ENCODE peak calls at places on chromosomes 1 and 21, in eight cellular contexts. J, H, G, I, Q, U, T and P are unnamed samples.

GRCh38 chr1:52063192-52063591 is 7.1 kb downstream of the BTF3L4 start:
- DNase-seq in J (no peak), I (no peak), T (no peak), Q (no peak), G (no peak), U (no peak), H (no peak), P (no peak)

GRCh38 chr1:40389871-40390560 is 16.5 kb downstream of the SMAP2 start:
- DNase-seq in I (no peak), G (no peak), U (no peak), Q (peak; percentile 98), T (peak; percentile 96), J (peak; percentile 74), H (no peak), P (no peak)

GRCh38 chr1:15950763-15951295 is 25.1 kb downstream of the ZBTB17 start:
- DNase-seq in Q (no peak), T (peak; percentile 46), H (no peak), U (no peak), J (peak; percentile 81), I (no peak), G (no peak), P (no peak)

GRCh38 chr1:110829955-110830553 is 42.9 kb upstream of the CD53 start:
- DNase-seq in I (peak; percentile 8), Q (peak; percentile 2), H (peak; percentile 48), J (no peak), G (no peak), T (peak; percentile 17), U (peak; percentile 16), P (peak; percentile 10)

GRCh38 chr1:43007377-43008105 is 48.9 kb upstream of the SLC2A1 start:
- DNase-seq in U (peak; percentile 89), G (peak; percentile 65), Q (no peak), I (peak; percentile 51), T (no peak), J (no peak), H (peak; percentile 17), P (peak; percentile 64)

GRCh38 chr1:66916320-66916719 is 8.3 kb downstream of the DNAI4 start:
- DNase-seq in T (peak; percentile 48), G (no peak), H (no peak), Q (peak; percentile 41), J (no peak), I (no peak), U (no peak), P (no peak)

GRCh38 chr1:223500560-223501425 is 107.6 kb downstream of the CCDC185 start:
- DNase-seq in G (no peak), J (no peak), U (no peak), I (peak; percentile 63), H (no peak), T (peak; percentile 83), Q (peak; percentile 53), P (no peak)

GRCh38 chr1:60921175-60921574 is 161.2 kb upstream of the NFIA start:
- DNase-seq in U (no peak), T (no peak), I (no peak), Q (no peak), J (no peak), H (no peak), G (no peak), P (no peak)

GRCh38 chr21:38726482-38726881 is 79.2 kb upstream of the ETS2 start:
- DNase-seq in H (no peak), Q (no peak), U (no peak), T (no peak), J (no peak), G (no peak), I (no peak), P (no peak)

GRCh38 chr1:208071425-208072031 is 160.6 kb upstream of the CD34 start:
- DNase-seq in U (no peak), Q (no peak), J (no peak), I (no peak), G (no peak), T (no peak), H (no peak), P (no peak)

GRCh38 chr1:204872262-204872881 is 1.7 kb downstream of the NFASC start:
- DNase-seq in G (no peak), H (no peak), U (no peak), T (peak; percentile 79), Q (no peak), J (no peak), I (no peak), P (no peak)

GRCh38 chr1:183139281-183139942 is 46.7 kb upstream of the LAMC2 start:
- DNase-seq in T (peak; percentile 73), Q (peak; percentile 29), U (no peak), J (no peak), I (no peak), G (no peak), H (no peak), P (no peak)

GRCh38 chr21:46157987-46158451 is 2.6 kb upstream of the FTCD start:
- DNase-seq in H (no peak), T (no peak), G (peak; percentile 33), J (peak; percentile 12), U (no peak), Q (no peak), I (no peak), P (no peak)

GRCh38 chr1:74266001-74266400 is 30.8 kb downstream of the TNNI3K start:
- DNase-seq in I (no peak), H (no peak), U (no peak), G (no peak), T (no peak), Q (no peak), J (no peak), P (no peak)

GRCh38 chr1:74271503-74271902 is 36.3 kb downstream of the TNNI3K start:
- DNase-seq in H (no peak), T (no peak), U (no peak), Q (no peak), G (no peak), I (no peak), J (no peak), P (no peak)
- TF ChIP-seq CTCF in H (no peak), T (no peak), U (no peak), Q (no peak), G (no peak), I (no peak), J (no peak), P (peak; percentile 10)

GRCh38 chr1:221418346-221418745 is 323.5 kb downstream of the DUSP10 start:
- DNase-seq in I (no peak), Q (no peak), T (peak; percentile 68), G (no peak), H (no peak), U (no peak), J (no peak), P (no peak)

GRCh38 chr1:221411283-221411682 is 330.6 kb downstream of the DUSP10 start:
- DNase-seq in Q (no peak), J (no peak), U (no peak), I (no peak), G (no peak), T (no peak), H (no peak), P (no peak)

GRCh38 chr1:221415626-221416025 is 326.3 kb downstream of the DUSP10 start:
- DNase-seq in G (no peak), J (no peak), U (no peak), H (no peak), Q (no peak), T (no peak), I (no peak), P (no peak)

GRCh38 chr1:221419513-221420088 is 322.3 kb downstream of the DUSP10 start:
- DNase-seq in G (no peak), H (no peak), Q (peak; percentile 88), I (peak; percentile 13), J (peak; percentile 22), U (no peak), T (peak; percentile 96), P (no peak)

DNA sequence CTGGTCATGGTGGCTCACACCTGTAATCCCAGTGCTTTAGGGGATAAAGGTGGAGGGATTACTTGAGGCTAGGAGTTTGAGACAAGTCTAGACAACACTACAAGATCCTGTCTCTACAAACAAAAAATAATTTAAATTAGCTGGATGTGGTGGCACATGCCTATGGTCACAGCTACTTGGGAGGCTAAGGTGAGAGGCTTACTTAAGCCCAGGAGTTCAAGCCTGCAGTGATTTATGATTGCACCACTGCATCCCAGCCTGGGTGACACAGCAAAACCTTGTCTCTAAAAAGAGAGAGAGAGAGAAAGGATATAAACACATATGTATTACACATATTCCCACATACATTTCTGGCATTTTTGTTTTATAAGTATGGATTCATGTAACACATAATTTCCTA is 325.2 kb downstream of the DUSP10 start:
- DNase-seq in H (no peak), G (no peak), Q (no peak), I (no peak), J (no peak), U (no peak), T (no peak), P (no peak)
- TF ChIP-seq CTCF in H (no peak), G (no peak), Q (no peak), I (no peak), J (no peak), U (no peak), T (no peak), P (no peak)

DNA sequence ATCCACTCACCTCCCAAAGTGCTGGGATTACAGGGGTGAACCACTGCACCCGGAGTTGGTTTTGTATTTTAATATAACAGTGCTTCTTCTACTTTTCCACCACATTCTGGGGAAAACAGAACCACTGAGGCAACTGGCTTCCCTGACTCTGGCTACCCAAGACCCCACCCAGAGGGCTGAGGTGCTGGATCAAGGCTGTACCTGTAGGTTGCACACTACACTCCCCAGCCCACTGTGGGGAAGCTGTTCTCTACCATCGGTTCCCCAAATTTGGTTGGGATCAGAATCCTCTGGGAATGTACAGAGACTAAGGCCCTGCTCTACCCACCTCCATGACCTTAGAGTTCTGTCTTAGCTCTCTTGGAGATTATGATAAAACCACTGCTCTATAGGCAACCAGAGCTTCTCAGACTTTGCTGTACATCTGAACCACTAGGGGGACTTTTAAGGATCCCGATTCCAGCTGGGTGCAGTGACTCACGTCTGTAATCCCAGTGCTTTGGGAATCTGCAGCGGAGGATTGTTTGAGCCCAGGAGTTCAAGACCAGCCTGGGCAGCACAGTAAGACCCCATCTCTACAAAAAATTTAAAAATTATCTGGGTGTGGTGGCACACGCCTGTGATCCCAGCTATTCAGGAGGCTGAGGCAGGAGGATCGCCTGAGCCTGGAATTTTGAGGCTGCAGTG is 51.6 kb downstream of the GNG4 start:
- DNase-seq in T (peak; percentile 55), J (no peak), H (peak; percentile 4), U (no peak), G (no peak), Q (peak; percentile 57), I (peak; percentile 36), P (no peak)
- TF ChIP-seq CTCF in T (peak; percentile 50), J (no peak), H (peak; percentile 51), U (no peak), G (peak; percentile 41), Q (peak; percentile 37), I (peak; percentile 57), P (peak; percentile 12)

GRCh38 chr1:240611228-240611618 is 732 bp downstream of the GREM2 start:
- DNase-seq in J (no peak), T (no peak), U (no peak), I (no peak), H (no peak), Q (no peak), G (no peak), P (no peak)

GRCh38 chr1:240609527-240610060 is 2.4 kb downstream of the GREM2 start:
- DNase-seq in Q (no peak), U (no peak), G (no peak), T (no peak), H (peak; percentile 76), J (no peak), I (no peak), P (no peak)

GRCh38 chr1:240611619-240612490 is at the start of gene GREM2:
- DNase-seq in J (peak; percentile 41), T (peak; percentile 98), G (peak; percentile 59), U (peak; percentile 67), H (peak; percentile 86), I (peak; percentile 54), Q (peak; percentile 84), P (peak; percentile 73)

GRCh38 chr1:240607006-240607405 is 4.9 kb downstream of the GREM2 start:
- DNase-seq in Q (no peak), U (no peak), G (no peak), I (no peak), T (no peak), H (no peak), J (no peak), P (no peak)

GRCh38 chr1:240608707-240609106 is 3.2 kb downstream of the GREM2 start:
- DNase-seq in J (no peak), I (peak; percentile 41), Q (no peak), T (no peak), H (peak; percentile 48), U (peak; percentile 22), G (no peak), P (no peak)
- TF ChIP-seq CTCF in J (no peak), I (peak; percentile 55), Q (peak; percentile 19), T (peak; percentile 56), H (peak; percentile 20), U (no peak), G (no peak), P (peak; percentile 42)